ENCODE peak calls at places on chromosomes 6 and 20, in five cellular contexts. One of them, this sample, is unnamed.

GRCh38 chr6:15516378-15516777 is 146.4 kb downstream of the DTNBP1 start:
- DNase-seq in mesenchymal stem cell: no peak
- DNase-seq in IMR-90: no peak
- DNase-seq in H9: no peak
- DNase-seq in neuronal stem cell: no peak
- DNase-seq in this sample: no peak

GRCh38 chr6:25342784-25343183 is 63.6 kb downstream of the CARMIL1 start:
- DNase-seq in neuronal stem cell: no peak
- DNase-seq in H9: no peak
- DNase-seq in mesenchymal stem cell: peak
- DNase-seq in IMR-90: peak
- DNase-seq in this sample: no peak

GRCh38 chr6:90885611-90886056 is 298.8 kb upstream of the MAP3K7 start:
- DNase-seq in IMR-90: no peak
- DNase-seq in neuronal stem cell: no peak
- DNase-seq in mesenchymal stem cell: no peak
- DNase-seq in H9: no peak
- DNase-seq in this sample: peak

GRCh38 chr6:113511100-113511499 is 346.0 kb upstream of the MARCKS start:
- DNase-seq in mesenchymal stem cell: no peak
- DNase-seq in IMR-90: no peak
- DNase-seq in H9: no peak
- DNase-seq in neuronal stem cell: no peak
- DNase-seq in this sample: no peak

GRCh38 chr20:36629719-36630340 is 16.2 kb downstream of the SLA2 start:
- DNase-seq in H9: no peak
- DNase-seq in mesenchymal stem cell: peak
- DNase-seq in IMR-90: no peak
- DNase-seq in neuronal stem cell: no peak
- DNase-seq in this sample: no peak

GRCh38 chr6:112232845-112233256 is 21.5 kb downstream of the LAMA4 start:
- DNase-seq in neuronal stem cell: no peak
- DNase-seq in mesenchymal stem cell: peak
- DNase-seq in IMR-90: peak
- DNase-seq in H9: no peak
- DNase-seq in this sample: no peak

GRCh38 chr6:31470801-31471200 is 27.1 kb upstream of the MICB start:
- DNase-seq in H9: no peak
- DNase-seq in mesenchymal stem cell: no peak
- DNase-seq in IMR-90: no peak
- DNase-seq in neuronal stem cell: no peak
- DNase-seq in this sample: no peak

GRCh38 chr20:8912731-8913130 is 156.2 kb upstream of the PLCB4 start:
- DNase-seq in mesenchymal stem cell: no peak
- DNase-seq in H9: no peak
- DNase-seq in IMR-90: no peak
- DNase-seq in neuronal stem cell: no peak
- DNase-seq in this sample: no peak

GRCh38 chr6:131917318-131917717 is 33.9 kb downstream of the CCN2 start:
- DNase-seq in IMR-90: no peak
- DNase-seq in mesenchymal stem cell: no peak
- DNase-seq in neuronal stem cell: no peak
- DNase-seq in H9: no peak
- DNase-seq in this sample: no peak

GRCh38 chr6:46129634-46130505 is at the start of gene ENPP4:
- DNase-seq in mesenchymal stem cell: peak
- DNase-seq in neuronal stem cell: peak
- DNase-seq in IMR-90: peak
- DNase-seq in H9: peak
- DNase-seq in this sample: peak

GRCh38 chr20:973785-974194 is 28.3 kb downstream of the RSPO4 start:
- DNase-seq in mesenchymal stem cell: peak
- DNase-seq in H9: peak
- DNase-seq in IMR-90: peak
- DNase-seq in neuronal stem cell: no peak
- DNase-seq in this sample: peak

GRCh38 chr6:75735491-75736186 is 13.4 kb upstream of the MYO6 start:
- DNase-seq in IMR-90: peak
- DNase-seq in mesenchymal stem cell: peak
- DNase-seq in H9: no peak
- DNase-seq in neuronal stem cell: no peak
- DNase-seq in this sample: no peak

GRCh38 chr6:166029506-166029905 is 138.1 kb downstream of the TBXT start:
- DNase-seq in mesenchymal stem cell: peak
- DNase-seq in neuronal stem cell: no peak
- DNase-seq in IMR-90: peak
- DNase-seq in H9: no peak
- DNase-seq in this sample: no peak

GRCh38 chr6:32664827-32665362 is 1.6 kb downstream of the HLA-DQB1 start:
- DNase-seq in IMR-90: no peak
- DNase-seq in mesenchymal stem cell: no peak
- DNase-seq in H9: peak
- DNase-seq in neuronal stem cell: no peak
- DNase-seq in this sample: peak

GRCh38 chr20:47675190-47676142 is 109.8 kb downstream of the SULF2 start:
- DNase-seq in H9: peak
- DNase-seq in neuronal stem cell: no peak
- DNase-seq in mesenchymal stem cell: no peak
- DNase-seq in IMR-90: no peak
- DNase-seq in this sample: no peak

GRCh38 chr6:118712955-118713354 is 61.6 kb upstream of the CEP85L start:
- DNase-seq in neuronal stem cell: no peak
- DNase-seq in mesenchymal stem cell: no peak
- DNase-seq in H9: no peak
- DNase-seq in IMR-90: peak
- DNase-seq in this sample: no peak

GRCh38 chr6:37061157-37061804 is 55.8 kb downstream of the FGD2 start:
- DNase-seq in neuronal stem cell: no peak
- DNase-seq in mesenchymal stem cell: no peak
- DNase-seq in IMR-90: no peak
- DNase-seq in H9: no peak
- DNase-seq in this sample: no peak

GRCh38 chr20:33948480-33948879 is 45.2 kb upstream of the RALY start:
- DNase-seq in IMR-90: no peak
- DNase-seq in H9: no peak
- DNase-seq in neuronal stem cell: no peak
- DNase-seq in mesenchymal stem cell: no peak
- DNase-seq in this sample: no peak

GRCh38 chr20:2745060-2745910 is 52.7 kb downstream of the EBF4 start:
- DNase-seq in H9: no peak
- DNase-seq in mesenchymal stem cell: no peak
- DNase-seq in neuronal stem cell: no peak
- DNase-seq in IMR-90: no peak
- DNase-seq in this sample: peak

GRCh38 chr6:30810813-30811329 is 66.5 kb upstream of the IER3 start:
- DNase-seq in neuronal stem cell: no peak
- DNase-seq in H9: peak
- DNase-seq in IMR-90: no peak
- DNase-seq in mesenchymal stem cell: no peak
- DNase-seq in this sample: no peak

GRCh38 chr20:12564982-12565381 is 443.8 kb upstream of the SPTLC3 start:
- DNase-seq in IMR-90: no peak
- DNase-seq in mesenchymal stem cell: no peak
- DNase-seq in neuronal stem cell: no peak
- DNase-seq in H9: no peak
- DNase-seq in this sample: no peak

GRCh38 chr6:79225718-79226117 is 8.8 kb downstream of the HMGN3 start:
- DNase-seq in neuronal stem cell: no peak
- DNase-seq in IMR-90: peak
- DNase-seq in H9: no peak
- DNase-seq in mesenchymal stem cell: peak
- DNase-seq in this sample: no peak

GRCh38 chr6:27865952-27866369 is 46.2 kb downstream of the OR2B2 start:
- DNase-seq in IMR-90: no peak
- DNase-seq in mesenchymal stem cell: no peak
- DNase-seq in neuronal stem cell: no peak
- DNase-seq in H9: peak
- DNase-seq in this sample: peak

GRCh38 chr20:60001027-60001567 is 42.9 kb downstream of the CDH26 start:
- DNase-seq in IMR-90: peak
- DNase-seq in neuronal stem cell: no peak
- DNase-seq in mesenchymal stem cell: no peak
- DNase-seq in H9: no peak
- DNase-seq in this sample: no peak

GRCh38 chr6:7172605-7173185 is 64.9 kb downstream of the RREB1 start:
- DNase-seq in H9: no peak
- DNase-seq in neuronal stem cell: no peak
- DNase-seq in mesenchymal stem cell: no peak
- DNase-seq in IMR-90: peak
- DNase-seq in this sample: no peak
- H2BK5ac ChIP-seq in H9: no peak
- H2BK5ac ChIP-seq in neuronal stem cell: no peak
- H2BK5ac ChIP-seq in mesenchymal stem cell: no peak
- H2BK5ac ChIP-seq in IMR-90: no peak
- H2BK5ac ChIP-seq in this sample: peak

GRCh38 chr6:121617388-121617787 is 181.9 kb downstream of the GJA1 start:
- DNase-seq in mesenchymal stem cell: no peak
- DNase-seq in neuronal stem cell: no peak
- DNase-seq in IMR-90: no peak
- DNase-seq in H9: no peak
- DNase-seq in this sample: no peak

GRCh38 chr6:121612916-121613315 is 177.5 kb downstream of the GJA1 start:
- DNase-seq in neuronal stem cell: no peak
- DNase-seq in H9: no peak
- DNase-seq in IMR-90: no peak
- DNase-seq in mesenchymal stem cell: no peak
- DNase-seq in this sample: no peak

GRCh38 chr6:121614115-121614514 is 178.7 kb downstream of the GJA1 start:
- DNase-seq in H9: no peak
- DNase-seq in IMR-90: no peak
- DNase-seq in mesenchymal stem cell: no peak
- DNase-seq in neuronal stem cell: no peak
- DNase-seq in this sample: no peak

GRCh38 chr6:121616411-121616810 is 181.0 kb downstream of the GJA1 start:
- DNase-seq in IMR-90: no peak
- DNase-seq in mesenchymal stem cell: no peak
- DNase-seq in H9: no peak
- DNase-seq in neuronal stem cell: no peak
- DNase-seq in this sample: no peak

GRCh38 chr6:121615493-121615892 is 180.0 kb downstream of the GJA1 start:
- DNase-seq in neuronal stem cell: no peak
- DNase-seq in mesenchymal stem cell: no peak
- DNase-seq in IMR-90: no peak
- DNase-seq in H9: no peak
- DNase-seq in this sample: peak
- H2BK5ac ChIP-seq in neuronal stem cell: no peak
- H2BK5ac ChIP-seq in mesenchymal stem cell: no peak
- H2BK5ac ChIP-seq in IMR-90: no peak
- H2BK5ac ChIP-seq in H9: no peak
- H2BK5ac ChIP-seq in this sample: no peak

GRCh38 chr20:22312744-22313346 is 271.5 kb downstream of the FOXA2 start:
- DNase-seq in IMR-90: peak
- DNase-seq in H9: no peak
- DNase-seq in neuronal stem cell: peak
- DNase-seq in mesenchymal stem cell: peak
- DNase-seq in this sample: peak

GRCh38 chr20:22305391-22305790 is 279.0 kb downstream of the FOXA2 start:
- DNase-seq in H9: no peak
- DNase-seq in neuronal stem cell: no peak
- DNase-seq in IMR-90: no peak
- DNase-seq in mesenchymal stem cell: no peak
- DNase-seq in this sample: no peak

GRCh38 chr20:22303523-22303922 is 280.8 kb downstream of the FOXA2 start:
- DNase-seq in H9: no peak
- DNase-seq in neuronal stem cell: no peak
- DNase-seq in mesenchymal stem cell: no peak
- DNase-seq in IMR-90: no peak
- DNase-seq in this sample: peak

DNA sequence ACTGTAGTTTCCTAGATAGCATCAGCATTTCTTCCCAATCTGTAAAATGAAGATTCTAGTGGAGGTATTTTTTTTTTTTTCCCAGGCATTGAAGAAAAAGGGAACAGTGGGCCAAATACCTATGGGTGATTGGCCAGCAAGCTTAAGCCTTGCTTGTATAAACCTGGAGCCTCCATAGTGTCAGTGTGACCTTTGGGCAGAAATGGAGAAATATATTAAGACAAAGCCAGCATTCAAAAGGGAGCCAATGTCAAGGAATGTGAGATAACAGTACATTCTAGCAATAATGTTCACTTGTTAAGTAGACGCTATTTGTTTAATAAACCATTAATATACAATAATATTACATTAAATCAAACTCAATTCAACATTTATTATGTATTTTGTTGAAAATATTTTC is 275.4 kb downstream of the FOXA2 start:
- DNase-seq in neuronal stem cell: no peak
- DNase-seq in mesenchymal stem cell: no peak
- DNase-seq in IMR-90: no peak
- DNase-seq in H9: no peak
- DNase-seq in this sample: no peak
- H2BK5ac ChIP-seq in neuronal stem cell: no peak
- H2BK5ac ChIP-seq in mesenchymal stem cell: no peak
- H2BK5ac ChIP-seq in IMR-90: no peak
- H2BK5ac ChIP-seq in H9: no peak
- H2BK5ac ChIP-seq in this sample: no peak

GRCh38 chr6:13813011-13813410 is 1.3 kb downstream of the MCUR1 start:
- DNase-seq in neuronal stem cell: no peak
- DNase-seq in IMR-90: no peak
- DNase-seq in H9: no peak
- DNase-seq in mesenchymal stem cell: peak
- DNase-seq in this sample: no peak

GRCh38 chr6:13813621-13814175 is 659 bp downstream of the MCUR1 start:
- DNase-seq in neuronal stem cell: peak
- DNase-seq in H9: peak
- DNase-seq in mesenchymal stem cell: peak
- DNase-seq in IMR-90: peak
- DNase-seq in this sample: peak

GRCh38 chr6:13812359-13812642 is 2.1 kb downstream of the MCUR1 start:
- DNase-seq in mesenchymal stem cell: no peak
- DNase-seq in neuronal stem cell: no peak
- DNase-seq in IMR-90: no peak
- DNase-seq in H9: no peak
- DNase-seq in this sample: no peak

GRCh38 chr6:13814938-13815575 is 700 bp upstream of the MCUR1 start:
- DNase-seq in H9: no peak
- DNase-seq in IMR-90: no peak
- DNase-seq in neuronal stem cell: no peak
- DNase-seq in mesenchymal stem cell: peak
- DNase-seq in this sample: peak

DNA sequence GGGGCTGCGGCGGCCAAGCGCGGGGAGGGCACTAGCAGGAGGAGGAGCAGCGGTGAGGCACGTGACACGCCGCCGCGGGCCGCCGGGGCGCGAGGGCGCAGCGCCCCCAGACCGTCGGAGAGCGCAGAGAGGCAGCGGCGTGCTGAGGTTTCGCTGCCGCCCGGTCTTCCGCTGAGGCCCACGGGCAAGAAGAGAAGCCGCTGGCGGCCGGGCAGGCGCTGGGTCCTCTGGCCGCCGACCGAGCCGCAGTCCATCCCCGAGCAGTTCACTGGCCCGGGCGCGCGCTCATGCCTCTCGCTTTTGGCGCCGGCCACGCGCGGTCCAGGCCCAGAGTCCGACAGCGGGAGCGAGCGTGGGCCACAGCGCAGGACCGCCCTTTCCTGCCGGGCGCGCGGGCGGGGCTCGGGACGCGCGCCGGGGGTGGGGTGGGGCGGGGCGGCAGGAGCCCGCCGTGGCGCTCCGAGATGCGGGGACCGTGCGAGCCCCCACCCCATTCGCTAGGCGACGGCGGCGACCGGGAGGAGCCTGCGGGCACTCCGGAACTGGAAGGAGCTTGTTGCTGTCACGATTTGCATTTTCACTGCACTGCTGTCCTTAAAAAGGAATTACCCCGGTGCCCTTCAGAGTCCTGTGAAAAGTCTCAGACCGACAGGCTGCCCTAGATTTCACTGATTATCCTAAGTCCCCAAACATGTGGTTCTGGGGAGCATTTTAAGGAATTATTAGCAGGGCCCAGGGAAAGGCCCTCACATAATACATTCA is at the start of gene MCUR1:
- DNase-seq in mesenchymal stem cell: peak
- DNase-seq in H9: peak
- DNase-seq in neuronal stem cell: peak
- DNase-seq in IMR-90: peak
- DNase-seq in this sample: peak
- H2BK5ac ChIP-seq in mesenchymal stem cell: peak
- H2BK5ac ChIP-seq in H9: no peak
- H2BK5ac ChIP-seq in neuronal stem cell: peak
- H2BK5ac ChIP-seq in IMR-90: peak
- H2BK5ac ChIP-seq in this sample: peak